ENCODE peak calls at places on chromosomes 6 and 20, in four cellular contexts. E is stimulated activated CD8-positive, alpha-beta memory T cell treated with anti-CD3 and anti-CD28 coated beads, Interleukin-15, amount 100 ng/mL, for 4 hours; U is EL; B is Right ventricle myocardium superior. F is an unnamed sample.

GRCh38 chr20:32544893-32545840 is 40.0 kb downstream of the NOL4L start:
- DNase-seq in B (no peak), E (no peak), U (peak), F (no peak)

GRCh38 chr6:21080221-21080620 is 513.3 kb upstream of the SOX4 start:
- DNase-seq in B (no peak), E (no peak), U (no peak), F (no peak)

GRCh38 chr6:125114248-125114858 is 39.2 kb upstream of the TPD52L1 start:
- DNase-seq in B (no peak), E (no peak), U (peak), F (peak)

GRCh38 chr6:86118271-86118670 is 475.6 kb upstream of the SYNCRIP start:
- DNase-seq in U (no peak), B (no peak), E (no peak), F (no peak)

GRCh38 chr20:25242231-25242630 is 5.7 kb upstream of the PYGB start:
- DNase-seq in B (no peak), U (no peak), E (no peak), F (no peak)

GRCh38 chr6:1626481-1626880 is 16.8 kb downstream of the FOXC1 start:
- DNase-seq in B (no peak), E (no peak), U (no peak), F (no peak)

GRCh38 chr6:149716584-149716983 is 1.3 kb downstream of the LATS1 start:
- DNase-seq in B (no peak), U (peak), E (no peak), F (peak)

GRCh38 chr6:17107768-17108325 is 6.0 kb downstream of the STMND1 start:
- DNase-seq in E (no peak), U (no peak), B (no peak), F (no peak)

GRCh38 chr6:111916747-111917146 is 43.5 kb upstream of the FYN start:
- DNase-seq in B (no peak), U (no peak), E (no peak), F (no peak)

GRCh38 chr6:3695065-3695830 is 56.3 kb downstream of the PXDC1 start:
- DNase-seq in B (no peak), E (no peak), U (no peak), F (no peak)

GRCh38 chr6:46419576-46420002 is 71.7 kb downstream of the RCAN2 start:
- DNase-seq in U (peak), E (no peak), B (no peak), F (peak)

GRCh38 chr6:106124437-106125423 is 38.6 kb downstream of the PRDM1 start:
- DNase-seq in U (no peak), B (no peak), E (no peak), F (no peak)

GRCh38 chr6:36129889-36130671 is at the start of gene MAPK13:
- DNase-seq in B (no peak), E (no peak), U (no peak), F (peak)

GRCh38 chr6:30998785-30999184 is 11.5 kb upstream of the MUC22 start:
- DNase-seq in E (no peak), U (no peak), B (no peak), F (peak)

GRCh38 chr6:32255212-32256153 is 31.6 kb upstream of the NOTCH4 start:
- DNase-seq in B (peak), E (peak), U (peak), F (no peak)

GRCh38 chr20:19074828-19075516 is 137.5 kb upstream of the SLC24A3 start:
- DNase-seq in U (no peak), B (no peak), E (no peak), F (peak)

GRCh38 chr6:166408936-166409755 is 26.4 kb upstream of the MPC1 start:
- DNase-seq in B (no peak), U (no peak), E (no peak), F (no peak)

GRCh38 chr20:61649105-61649878 is 397.2 kb downstream of the CDH4 start:
- DNase-seq in U (no peak), E (no peak), B (peak), F (no peak)

GRCh38 chr6:38114976-38115632 is 295.6 kb downstream of the ZFAND3 start:
- DNase-seq in B (no peak), E (no peak), U (no peak), F (no peak)

GRCh38 chr6:39792501-39793450 is 600 bp downstream of the DAAM2 start:
- DNase-seq in U (peak), E (no peak), B (no peak), F (no peak)

GRCh38 chr6:142074516-142074915 is 58.2 kb upstream of the GJE1 start:
- DNase-seq in U (no peak), E (no peak), B (no peak), F (no peak)

GRCh38 chr6:41939848-41940758 is 1.5 kb downstream of the CCND3 start:
- DNase-seq in U (peak), B (no peak), E (no peak), F (peak)

GRCh38 chr6:137297887-137298286 is 78.7 kb upstream of the IFNGR1 start:
- DNase-seq in E (no peak), U (peak), B (no peak), F (peak)

GRCh38 chr20:58829531-58829941 is 21.2 kb downstream of the GNAS-AS1 start:
- DNase-seq in E (no peak), U (no peak), B (peak), F (peak)

GRCh38 chr6:108762394-108762793 is 85.8 kb upstream of the ARMC2 start:
- DNase-seq in E (no peak), U (no peak), B (no peak), F (no peak)

GRCh38 chr20:43415661-43416430 is 41.9 kb upstream of the SRSF6 start:
- DNase-seq in U (peak), E (no peak), B (no peak), F (no peak)

GRCh38 chr20:3935295-3935955 is 46.2 kb downstream of the PANK2 start:
- DNase-seq in E (no peak), U (no peak), B (peak), F (no peak)

GRCh38 chr20:45257161-45257560 is 2.8 kb upstream of the SLPI start:
- DNase-seq in E (no peak), U (no peak), B (no peak), F (peak)

GRCh38 chr6:52577022-52577777 is at the start of gene TRAM2:
- DNase-seq in B (peak), E (peak), U (peak), F (peak)

GRCh38 chr20:62263396-62263795 is 25.1 kb downstream of the OSBPL2 start:
- DNase-seq in U (no peak), E (no peak), B (no peak), F (no peak)

GRCh38 chr6:1312193-1312443 is 220 bp downstream of the FOXQ1 start:
- DNase-seq in E (no peak), U (no peak), B (no peak), F (no peak)

GRCh38 chr20:15012551-15012950 is 675.1 kb upstream of the FLRT3 start:
- DNase-seq in B (no peak), U (no peak), E (no peak), F (no peak)

GRCh38 chr6:26327450-26328264 is 37.3 kb upstream of the BTN3A2 start:
- DNase-seq in B (no peak), E (no peak), U (peak), F (peak)

GRCh38 chr20:53412600-53413187 is 180.9 kb downstream of the ZNF217 start:
- DNase-seq in B (no peak), U (no peak), E (no peak), F (no peak)

GRCh38 chr6:158324136-158324535 is 11.9 kb downstream of the TULP4 start:
- DNase-seq in B (no peak), U (peak), E (no peak), F (no peak)